ENCODE peak calls at places on chromosomes 13 and 19, in nine cellular contexts. T is thyroid gland; F is LoVo; P is HTR-8/SVneo; V is effector memory CD8-positive, alpha-beta T cell; U is RWPE1; A is AG09309; G is left lung; J is thoracic aorta. Y is an unnamed sample.

GRCh38 chr13:112376050-112376681 is at the start of gene SPACA7:
- DNase-seq in T (no peak), F (no peak), P (no peak), V (no peak), U (no peak), A (no peak), G (no peak), J (no peak), Y (no peak)

GRCh38 chr19:14114439-14114838 is 3.1 kb downstream of the PRKACA start:
- DNase-seq in T (no peak), F (no peak), P (no peak), V (no peak), U (no peak), A (no peak), G (no peak), J (no peak), Y (no peak)

GRCh38 chr19:8536282-8536681 is 22.3 kb upstream of the ZNF414 start:
- DNase-seq in T (no peak), F (no peak), P (no peak), V (no peak), U (no peak), A (no peak), G (no peak), J (no peak), Y (no peak)

GRCh38 chr19:39842693-39843435 is 3.3 kb downstream of the FBL start:
- DNase-seq in T (no peak), F (no peak), P (no peak), V (no peak), U (no peak), A (no peak), G (no peak), J (no peak), Y (no peak)

GRCh38 chr13:113836917-113837553 is 26.8 kb downstream of the GAS6 start:
- DNase-seq in T (peak; percentile 81), F (peak; percentile 62), P (peak; percentile 52), V (no peak), U (peak; percentile 77), A (peak; percentile 80), G (no peak), J (no peak), Y (no peak)

GRCh38 chr19:5667751-5668271 is 12.5 kb downstream of the MICOS13 start:
- DNase-seq in T (no peak), F (no peak), P (no peak), V (no peak), U (no peak), A (no peak), G (peak; percentile 80), J (no peak), Y (no peak)

GRCh38 chr13:113229791-113230190 is 20.4 kb downstream of the CUL4A start:
- DNase-seq in T (no peak), F (no peak), P (no peak), V (no peak), U (no peak), A (no peak), G (peak; percentile 59), J (no peak), Y (no peak)

GRCh38 chr19:45781282-45782161 is 768 bp downstream of the DMPK start:
- DNase-seq in T (peak; percentile 48), F (no peak), P (peak; percentile 40), V (no peak), U (peak; percentile 72), A (no peak), G (peak; percentile 86), J (no peak), Y (no peak)

GRCh38 chr19:48914181-48914580 is 14.1 kb downstream of the NUCB1 start:
- DNase-seq in T (no peak), F (no peak), P (no peak), V (no peak), U (no peak), A (no peak), G (no peak), J (no peak), Y (no peak)

GRCh38 chr13:111789011-111789410 is 277.9 kb upstream of the SOX1 start:
- DNase-seq in T (no peak), F (no peak), P (no peak), V (no peak), U (no peak), A (no peak), G (peak; percentile 34), J (no peak), Y (no peak)

GRCh38 chr19:50549059-50549926 is 18.9 kb downstream of the LRRC4B start:
- DNase-seq in T (no peak), F (no peak), P (no peak), V (no peak), U (no peak), A (no peak), G (no peak), J (no peak), Y (no peak)

GRCh38 chr13:33281951-33282595 is 3.5 kb downstream of the STARD13 start:
- DNase-seq in T (no peak), F (no peak), P (no peak), V (no peak), U (peak; percentile 67), A (no peak), G (no peak), J (no peak), Y (peak; percentile 63)

GRCh38 chr13:24511019-24511823 is 1.4 kb downstream of the PARP4 start:
- DNase-seq in T (peak; percentile 15), F (peak; percentile 82), P (peak; percentile 45), V (peak; percentile 3), U (peak; percentile 59), A (peak; percentile 61), G (no peak), J (no peak), Y (peak; percentile 70)

GRCh38 chr19:30119180-30119920 is 177.3 kb downstream of the URI1 start:
- DNase-seq in T (no peak), F (no peak), P (no peak), V (no peak), U (no peak), A (no peak), G (no peak), J (no peak), Y (no peak)

Y was measured in COLO829.